ENCODE peak calls at places on chromosome 17, in five cellular contexts. Q, D, E, Z and Y are unnamed samples.

GRCh38 chr17:38568845-38569510 is 36.8 kb downstream of the SRCIN1 start:
- DNase-seq in E (no peak), Z (no peak), Q (no peak), D (no peak), Y (no peak)

GRCh38 chr17:77665833-77666232 is 292.7 kb upstream of the TNRC6C start:
- DNase-seq in E (no peak), Q (no peak), D (no peak), Z (no peak), Y (no peak)

GRCh38 chr17:73719588-73720071 is 75.4 kb upstream of the SDK2 start:
- DNase-seq in Q (no peak), D (no peak), Z (no peak), E (peak; percentile 27), Y (no peak)

GRCh38 chr17:66986659-66987058 is 22.2 kb downstream of the CACNG4 start:
- DNase-seq in D (no peak), Q (no peak), Z (no peak), E (no peak), Y (no peak)

GRCh38 chr17:77942111-77942988 is 16.2 kb upstream of the TNRC6C start:
- DNase-seq in D (no peak), Z (no peak), E (no peak), Q (no peak), Y (no peak)

GRCh38 chr17:66414528-66415175 is 112.2 kb downstream of the PRKCA start:
- DNase-seq in Q (no peak), E (no peak), D (peak; percentile 63), Z (no peak), Y (no peak)

GRCh38 chr17:30240177-30240576 is 4.7 kb upstream of the SLC6A4 start:
- DNase-seq in Q (no peak), E (no peak), D (no peak), Z (no peak), Y (no peak)

GRCh38 chr17:48352630-48353029 is 77.4 kb downstream of the SKAP1 start:
- DNase-seq in E (no peak), Q (no peak), D (no peak), Z (no peak), Y (no peak)

GRCh38 chr17:35214631-35215273 is 20.6 kb upstream of the SLC35G3 start:
- DNase-seq in E (no peak), D (no peak), Q (no peak), Z (no peak), Y (no peak)

GRCh38 chr17:28865946-28866752 is 11.3 kb downstream of the ERAL1 start:
- DNase-seq in Z (no peak), E (no peak), D (peak; percentile 29), Q (no peak), Y (no peak)

GRCh38 chr17:66964930-66965800 is 658 bp downstream of the CACNG4 start:
- DNase-seq in Z (peak; percentile 23), D (peak; percentile 30), Q (no peak), E (no peak), Y (no peak)

GRCh38 chr17:57559634-57560387 is 185.3 kb downstream of the CCDC182 start:
- DNase-seq in Z (no peak), E (no peak), Q (no peak), D (no peak), Y (no peak)

GRCh38 chr17:74750039-74750326 is 1.6 kb downstream of the NHERF1 start:
- DNase-seq in E (no peak), Q (no peak), D (no peak), Z (no peak), Y (no peak)

GRCh38 chr17:74746922-74747321 is 1.5 kb upstream of the NHERF1 start:
- DNase-seq in D (no peak), Z (no peak), E (no peak), Q (no peak), Y (no peak)

GRCh38 chr17:74748529-74749261 is at the start of gene NHERF1:
- DNase-seq in Q (peak; percentile 55), Z (peak; percentile 97), E (peak; percentile 88), D (peak; percentile 95), Y (peak; percentile 70)

GRCh38 chr17:74749262-74750038 is 1.0 kb downstream of the NHERF1 start:
- DNase-seq in D (no peak), Q (no peak), E (no peak), Z (no peak), Y (no peak)

DNA sequence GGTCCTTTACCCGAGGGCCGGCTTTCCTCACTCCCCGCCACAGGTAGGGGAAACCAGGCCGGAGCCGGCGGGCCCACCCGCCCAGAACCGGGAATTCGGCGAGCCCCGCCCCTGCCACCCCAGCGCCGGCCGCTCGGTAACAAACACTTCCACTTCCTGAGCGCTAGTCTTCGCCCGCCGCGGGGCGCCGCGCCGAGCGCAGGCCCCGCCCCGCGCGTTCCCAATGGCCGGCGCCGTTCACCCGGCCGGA is 224 bp upstream of the NHERF1 start:
- DNase-seq in D (no peak), Z (no peak), Q (no peak), E (no peak), Y (no peak)
- TF ChIP-seq CTCF in D (no peak), Z (no peak), Q (no peak), E (no peak), Y (no peak)

GRCh38 chr17:81911277-81911961 is at the start of gene PCYT2:
- DNase-seq in Q (peak; percentile 17), E (peak; percentile 85), Z (peak; percentile 87), D (peak; percentile 94), Y (no peak)
- TF ChIP-seq CTCF in Q (no peak), E (no peak), Z (no peak), D (peak; percentile 5), Y (no peak)

DNA sequence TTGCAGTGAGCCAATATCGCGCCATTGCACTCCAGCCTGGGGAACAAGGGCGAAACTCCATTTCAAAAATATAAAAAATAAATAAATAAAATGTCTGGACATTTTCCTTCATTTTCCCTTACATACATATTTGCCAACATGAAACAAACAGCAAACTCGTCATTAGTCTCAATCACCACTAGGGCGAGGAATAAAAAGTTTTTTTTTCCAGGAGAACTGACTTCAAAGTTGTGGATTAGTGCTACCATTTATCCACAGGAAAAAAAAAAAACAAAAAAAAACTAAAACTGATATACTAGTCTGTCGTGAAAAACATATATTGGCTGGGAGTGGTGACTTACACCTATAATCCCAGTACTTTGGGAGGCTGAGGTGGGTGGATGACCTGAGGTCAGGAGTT is 77.0 kb upstream of the MTMR4 start:
- DNase-seq in Q (no peak), E (no peak), D (no peak), Z (no peak), Y (no peak)
- TF ChIP-seq CTCF in Q (no peak), E (no peak), D (no peak), Z (peak; percentile 43), Y (no peak)

DNA sequence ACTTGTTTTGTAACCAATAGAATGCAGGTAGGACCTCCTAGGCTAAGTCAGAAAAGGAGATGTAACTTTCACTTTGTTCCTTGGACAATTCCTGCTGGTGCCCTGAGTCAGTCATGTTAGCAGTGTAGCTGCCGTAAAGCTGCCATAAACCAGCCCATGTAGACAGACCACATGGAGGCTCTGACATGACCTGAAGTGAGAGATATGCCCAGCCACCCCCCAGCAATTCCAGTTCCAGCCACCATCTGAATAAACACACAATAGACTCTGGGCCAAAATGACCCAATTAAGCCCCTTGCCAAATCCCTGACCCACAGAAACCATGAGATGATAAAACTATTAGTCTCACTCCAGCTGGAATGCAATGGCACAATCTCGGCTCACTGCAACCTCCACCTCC is 20.6 kb downstream of the SMURF2 start:
- DNase-seq in D (no peak), Q (peak; percentile 86), E (no peak), Z (no peak), Y (no peak)
- TF ChIP-seq CTCF in D (no peak), Q (no peak), E (no peak), Z (no peak), Y (no peak)

GRCh38 chr17:3692346-3692745 is 3.6 kb downstream of the P2RX5 start:
- DNase-seq in E (no peak), Z (no peak), Q (no peak), D (no peak), Y (no peak)
- TF ChIP-seq CTCF in E (no peak), Z (no peak), Q (no peak), D (peak; percentile 3), Y (no peak)

DNA sequence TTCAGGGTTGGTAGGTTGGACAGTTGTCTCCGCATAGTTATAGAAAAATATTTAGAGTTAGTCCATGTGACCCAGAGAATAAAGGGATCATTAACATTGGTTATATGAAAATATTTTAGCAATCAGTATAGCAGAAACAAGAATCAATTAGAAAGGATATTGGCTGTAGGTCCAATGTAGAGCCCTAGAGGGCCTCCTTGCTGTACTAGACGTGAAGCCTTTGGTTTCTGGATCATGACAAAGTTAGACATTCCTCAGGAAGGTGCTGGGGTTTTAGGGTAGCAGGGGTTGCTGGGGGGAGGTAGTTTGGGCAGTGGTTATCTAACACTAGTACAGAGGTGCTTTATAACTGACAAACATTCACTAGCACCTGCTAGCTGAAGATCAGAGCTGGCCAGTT is 31.6 kb upstream of the ANKFN1 start:
- DNase-seq in Q (no peak), Z (no peak), E (no peak), D (no peak), Y (no peak)
- TF ChIP-seq CTCF in Q (peak; percentile 27), Z (no peak), E (no peak), D (no peak), Y (peak; percentile 3)